ENCODE peak calls at places on chromosomes 2 and 18, in six cellular contexts. One of them, this sample, is unnamed.

GRCh38 chr18:74622079-74622478 is 24.4 kb downstream of the ZNF407 start:
- DNase-seq in AG08396: no peak
- DNase-seq in NCI-H1092: no peak
- DNase-seq in tibial artery: no peak
- DNase-seq in HCT116: no peak
- DNase-seq in mucosa of descending colon: no peak
- DNase-seq in this sample: no peak

GRCh38 chr2:112182581-112183034 is 44.4 kb downstream of the FBLN7 start:
- DNase-seq in AG08396: no peak
- DNase-seq in NCI-H1092: peak; percentile 32
- DNase-seq in tibial artery: no peak
- DNase-seq in HCT116: no peak
- DNase-seq in mucosa of descending colon: no peak
- DNase-seq in this sample: no peak

GRCh38 chr2:28352726-28353125 is 39.9 kb upstream of the FOSL2 start:
- DNase-seq in AG08396: no peak
- DNase-seq in NCI-H1092: no peak
- DNase-seq in tibial artery: peak; percentile 48
- DNase-seq in HCT116: no peak
- DNase-seq in mucosa of descending colon: peak; percentile 23
- DNase-seq in this sample: no peak

GRCh38 chr2:203492965-203493364 is 42.1 kb downstream of the RAPH1 start:
- DNase-seq in AG08396: no peak
- DNase-seq in NCI-H1092: no peak
- DNase-seq in tibial artery: no peak
- DNase-seq in HCT116: no peak
- DNase-seq in mucosa of descending colon: no peak
- DNase-seq in this sample: no peak

GRCh38 chr2:235594041-235594440 is 100.2 kb downstream of the AGAP1 start:
- DNase-seq in AG08396: peak; percentile 61
- DNase-seq in NCI-H1092: peak; percentile 29
- DNase-seq in tibial artery: no peak
- DNase-seq in HCT116: peak; percentile 71
- DNase-seq in mucosa of descending colon: no peak
- DNase-seq in this sample: peak; percentile 81

GRCh38 chr18:54261894-54262293 is 7.4 kb upstream of the POLI start:
- DNase-seq in AG08396: no peak
- DNase-seq in NCI-H1092: no peak
- DNase-seq in tibial artery: no peak
- DNase-seq in HCT116: no peak
- DNase-seq in mucosa of descending colon: no peak
- DNase-seq in this sample: no peak

GRCh38 chr2:60544059-60544458 is 9.4 kb downstream of the BCL11A start:
- DNase-seq in AG08396: no peak
- DNase-seq in NCI-H1092: no peak
- DNase-seq in tibial artery: no peak
- DNase-seq in HCT116: no peak
- DNase-seq in mucosa of descending colon: no peak
- DNase-seq in this sample: no peak

GRCh38 chr2:172288603-172289002 is 138.8 kb upstream of the ITGA6 start:
- DNase-seq in AG08396: no peak
- DNase-seq in NCI-H1092: no peak
- DNase-seq in tibial artery: no peak
- DNase-seq in HCT116: peak; percentile 74
- DNase-seq in mucosa of descending colon: no peak
- DNase-seq in this sample: peak; percentile 24

GRCh38 chr18:13823707-13824395 is at the start of gene MC5R:
- DNase-seq in AG08396: peak; percentile 92
- DNase-seq in NCI-H1092: no peak
- DNase-seq in tibial artery: peak; percentile 72
- DNase-seq in HCT116: no peak
- DNase-seq in mucosa of descending colon: peak; percentile 80
- DNase-seq in this sample: peak; percentile 18

GRCh38 chr2:207848545-207848928 is 78.8 kb upstream of the FZD5 start:
- DNase-seq in AG08396: no peak
- DNase-seq in NCI-H1092: no peak
- DNase-seq in tibial artery: no peak
- DNase-seq in HCT116: no peak
- DNase-seq in mucosa of descending colon: no peak
- DNase-seq in this sample: no peak

GRCh38 chr18:49899647-49900330 is 86.5 kb upstream of the ACAA2 start:
- DNase-seq in AG08396: no peak
- DNase-seq in NCI-H1092: peak; percentile 94
- DNase-seq in tibial artery: no peak
- DNase-seq in HCT116: no peak
- DNase-seq in mucosa of descending colon: no peak
- DNase-seq in this sample: no peak

GRCh38 chr2:26164231-26164630 is 8.7 kb upstream of the GAREM2 start:
- DNase-seq in AG08396: no peak
- DNase-seq in NCI-H1092: no peak
- DNase-seq in tibial artery: no peak
- DNase-seq in HCT116: no peak
- DNase-seq in mucosa of descending colon: no peak
- DNase-seq in this sample: no peak